ENCODE peak calls at places on chromosomes 3 and 15, in five cellular contexts. Q is GM12878, K is prostate gland, X is suprapubic skin, T is K562. C is an unnamed sample.

GRCh38 chr15:51319539-51319938 is 18.9 kb downstream of the CYP19A1 start:
- DNase-seq in T (no peak), Q (no peak), X (no peak), K (no peak), C (no peak)

GRCh38 chr3:139460096-139460495 is 16.2 kb downstream of the RBP2 start:
- DNase-seq in T (no peak), Q (no peak), K (no peak), X (no peak), C (no peak)

GRCh38 chr3:107987036-107987557 is 103.7 kb downstream of the CD47 start:
- DNase-seq in Q (no peak), T (no peak), X (peak), K (peak), C (no peak)

GRCh38 chr15:42088801-42089640 is 5.3 kb downstream of the PLA2G4D start:
- DNase-seq in K (no peak), Q (no peak), X (no peak), T (no peak), C (no peak)

GRCh38 chr3:52047295-52047960 is 8.9 kb downstream of the DUSP7 start:
- DNase-seq in X (no peak), Q (no peak), K (no peak), T (no peak), C (no peak)

GRCh38 chr15:94236638-94237037 is 5.3 kb downstream of the MCTP2 start:
- DNase-seq in X (no peak), K (no peak), T (no peak), Q (no peak), C (no peak)

GRCh38 chr3:930866-931265 is 162.0 kb upstream of the CNTN6 start:
- DNase-seq in T (no peak), X (no peak), Q (no peak), K (no peak), C (no peak)

GRCh38 chr15:98528056-98528725 is 120.1 kb upstream of the IGF1R start:
- DNase-seq in X (no peak), Q (no peak), T (no peak), K (no peak), C (no peak)

GRCh38 chr3:182795383-182795782 is 2.1 kb downstream of the ATP11B start:
- DNase-seq in K (peak), T (peak), X (no peak), Q (no peak), C (peak)

GRCh38 chr15:74816624-74817369 is 4.2 kb downstream of the LMAN1L start:
- DNase-seq in T (no peak), K (peak), Q (no peak), X (no peak), C (no peak)

GRCh38 chr3:67094769-67095168 is 96.7 kb downstream of the KBTBD8 start:
- DNase-seq in Q (no peak), X (no peak), K (peak), T (no peak), C (no peak)

GRCh38 chr3:14329116-14329830 is 73.1 kb upstream of the SLC6A6 start:
- DNase-seq in T (no peak), K (no peak), X (no peak), Q (no peak), C (no peak)

GRCh38 chr15:100094127-100094510 is 247.7 kb downstream of the ADAMTS17 start:
- DNase-seq in K (no peak), Q (no peak), T (no peak), X (no peak), C (no peak)

GRCh38 chr3:35832140-35832571 is 192.8 kb downstream of the ARPP21 start:
- DNase-seq in Q (no peak), T (no peak), X (no peak), K (no peak), C (no peak)

GRCh38 chr3:123194552-123194951 is 7.2 kb upstream of the SEC22A start:
- DNase-seq in Q (no peak), K (no peak), X (no peak), T (peak), C (no peak)

GRCh38 chr3:108662141-108662738 is 72.7 kb downstream of the DZIP3 start:
- DNase-seq in Q (peak), T (peak), X (no peak), K (peak), C (peak)

GRCh38 chr15:70569718-70570231 is 193.6 kb downstream of the UACA start:
- DNase-seq in K (no peak), T (no peak), Q (no peak), X (no peak), C (no peak)

GRCh38 chr3:2510746-2511145 is 412.1 kb downstream of the CNTN4 start:
- DNase-seq in T (no peak), X (no peak), Q (no peak), K (no peak), C (no peak)

GRCh38 chr3:170387952-170388351 is 30.4 kb downstream of the SKIL start:
- DNase-seq in K (no peak), X (no peak), T (no peak), Q (no peak), C (no peak)

GRCh38 chr3:50390523-50391177 is 31.3 kb upstream of the TMEM115 start:
- DNase-seq in T (peak), Q (no peak), K (peak), X (no peak), C (no peak)

GRCh38 chr3:194521514-194522260 is 34.9 kb upstream of the ATP13A3 start:
- DNase-seq in X (no peak), K (no peak), T (no peak), Q (no peak), C (no peak)

GRCh38 chr3:13045245-13045903 is 27.9 kb downstream of the IQSEC1 start:
- DNase-seq in K (no peak), X (no peak), Q (no peak), T (no peak), C (no peak)

GRCh38 chr15:45548753-45549520 is 26.4 kb upstream of the SLC30A4 start:
- DNase-seq in K (no peak), T (peak), X (no peak), Q (no peak), C (no peak)

GRCh38 chr15:81776961-81777360 is 268.9 kb downstream of the MEX3B start:
- DNase-seq in T (no peak), K (no peak), Q (no peak), X (peak), C (no peak)

GRCh38 chr3:179801263-179801662 is 148.4 kb downstream of the USP13 start:
- DNase-seq in T (no peak), X (no peak), Q (no peak), K (no peak), C (no peak)

GRCh38 chr3:4493008-4493930 is at the start of gene ITPR1:
- DNase-seq in K (peak), T (peak), Q (peak), X (peak), C (peak)

GRCh38 chr3:4493931-4494806 is 1.0 kb downstream of the ITPR1 start:
- DNase-seq in T (peak), Q (no peak), K (no peak), X (no peak), C (no peak)

GRCh38 chr3:4491873-4492239 is 1.3 kb upstream of the ITPR1 start:
- DNase-seq in Q (no peak), T (no peak), X (no peak), K (no peak), C (no peak)

GRCh38 chr3:4494807-4495200 is 1.7 kb downstream of the ITPR1 start:
- DNase-seq in K (no peak), T (peak), Q (no peak), X (no peak), C (no peak)

GRCh38 chr3:4492240-4493007 is 724 bp upstream of the ITPR1 start:
- DNase-seq in T (peak), K (peak), X (peak), Q (no peak), C (no peak)
- TF ChIP-seq POLR2AphosphoS5 in T (no peak), K (peak), X (no peak), Q (no peak), C (no peak)

DNA sequence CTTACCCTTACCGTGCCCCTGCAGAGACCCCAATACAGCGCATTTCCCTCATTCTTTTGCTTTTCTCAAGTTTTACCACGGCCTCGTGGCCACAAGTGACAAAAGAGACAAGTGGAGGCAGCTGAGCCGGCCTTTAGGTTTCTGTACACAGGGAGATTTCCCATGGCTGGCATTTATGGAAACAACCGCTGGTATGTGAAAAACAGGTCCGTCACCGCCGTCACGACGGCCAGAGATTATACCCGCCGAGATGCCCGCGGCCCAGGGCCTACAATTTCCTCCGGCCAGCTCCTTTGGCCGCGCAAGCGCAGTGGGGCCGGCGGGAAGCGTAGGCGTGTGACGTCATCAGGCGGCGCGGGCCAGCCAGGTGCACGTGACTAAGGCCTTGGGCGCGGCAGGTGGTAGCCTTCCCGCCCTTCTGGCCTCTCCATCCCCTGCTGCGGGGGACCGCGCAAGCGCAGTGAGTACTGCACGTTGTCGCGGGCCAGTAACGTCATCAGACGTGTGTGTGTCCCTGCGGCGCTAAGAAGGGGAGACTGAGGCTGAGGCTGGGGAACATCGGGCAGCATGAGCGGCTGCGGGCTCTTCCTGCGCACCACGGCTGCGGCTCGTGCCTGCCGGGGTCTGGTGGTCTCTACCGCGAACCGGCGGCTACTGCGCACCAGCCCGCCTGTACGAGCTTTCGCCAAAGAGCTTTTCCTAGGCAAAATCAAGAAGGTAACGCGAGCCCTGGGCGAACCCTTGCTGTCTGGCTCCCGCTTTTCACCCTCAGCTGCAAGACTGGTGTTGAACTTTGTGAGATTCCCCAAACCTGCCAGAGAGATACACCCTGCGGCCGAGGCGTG is at the start of gene ACAD9:
- DNase-seq in Q (peak), T (peak), K (peak), X (peak), C (peak)
- TF ChIP-seq POLR2A in Q (peak), T (peak), K (peak), X (no peak), C (peak)

DNA sequence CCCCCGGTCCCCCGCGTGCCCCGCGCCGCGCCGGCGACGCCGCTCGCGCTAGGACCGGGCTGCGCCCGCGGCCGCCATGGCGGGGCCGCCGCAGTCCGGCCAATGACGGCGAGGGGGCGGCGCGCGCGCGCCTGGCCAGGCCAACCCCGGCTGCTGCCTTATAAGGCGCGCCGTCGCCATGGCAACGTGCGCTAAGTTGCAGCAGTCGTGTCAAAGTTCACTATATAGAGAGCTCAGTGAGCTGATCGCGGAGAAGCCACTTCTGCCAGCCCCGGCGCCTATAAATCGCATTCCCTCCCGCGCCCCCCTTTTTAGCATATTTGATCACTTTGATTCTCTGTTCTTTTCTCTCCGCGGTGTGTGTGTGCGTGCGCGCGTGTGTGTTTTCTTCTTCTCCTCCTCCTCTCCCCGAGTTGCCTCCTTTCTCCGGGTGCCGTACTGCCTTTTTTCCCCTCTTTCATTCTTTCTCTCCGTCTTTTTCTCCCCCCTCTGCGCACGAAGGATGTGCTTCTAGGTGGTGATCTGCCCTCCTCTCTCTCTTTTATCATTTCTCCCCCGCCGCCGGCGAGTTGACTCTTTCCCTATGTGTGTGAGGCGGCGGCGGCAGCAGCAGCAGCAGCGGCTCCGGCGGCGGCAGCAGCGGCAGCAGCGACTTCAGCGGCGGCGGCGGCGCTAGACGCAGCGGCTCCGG is at the start of gene NR2F2:
- DNase-seq in Q (peak), K (peak), T (peak), X (peak), C (peak)
- TF ChIP-seq POLR2AphosphoS5 in Q (peak), K (peak), T (peak), X (no peak), C (no peak)

DNA sequence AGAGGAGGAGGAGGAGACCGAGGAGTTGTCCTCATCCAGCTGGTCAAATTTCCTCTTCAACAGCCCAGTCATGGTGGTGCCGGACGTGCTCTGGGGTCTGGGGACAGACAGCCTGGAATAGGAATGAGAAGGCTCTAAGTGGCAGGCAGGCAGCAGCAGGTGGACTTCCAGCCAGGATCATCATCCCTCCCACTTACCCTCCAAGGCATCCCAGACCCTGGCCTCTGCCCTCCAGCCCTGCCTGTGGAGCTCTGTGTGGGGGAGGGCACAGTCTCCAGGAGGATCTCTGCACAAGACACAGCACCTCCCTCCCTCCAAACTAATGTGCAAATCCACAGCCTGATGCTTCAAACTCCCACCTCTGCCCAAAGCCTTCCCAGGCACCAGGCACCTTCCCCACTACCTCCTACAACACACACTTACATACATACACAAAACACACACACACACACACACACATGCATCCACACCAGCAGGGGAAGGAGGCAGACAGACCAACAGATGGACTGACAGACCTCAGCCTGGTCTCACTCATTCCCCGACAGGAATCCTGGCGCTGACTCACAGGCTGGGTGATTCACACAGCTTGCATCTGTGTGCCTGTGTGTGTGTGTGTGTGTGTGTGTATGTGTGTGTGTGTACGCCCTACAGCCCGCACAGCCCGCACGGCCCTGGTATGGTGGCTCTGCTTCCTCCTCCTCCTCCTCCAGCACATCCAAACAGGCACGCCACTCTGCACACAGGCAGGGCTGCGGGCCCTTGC is 6.6 kb downstream of the CSRNP1 start:
- DNase-seq in X (peak), K (peak), Q (no peak), T (peak), C (no peak)
- TF ChIP-seq POLR2A in X (no peak), K (peak), Q (peak), T (no peak), C (no peak)

DNA sequence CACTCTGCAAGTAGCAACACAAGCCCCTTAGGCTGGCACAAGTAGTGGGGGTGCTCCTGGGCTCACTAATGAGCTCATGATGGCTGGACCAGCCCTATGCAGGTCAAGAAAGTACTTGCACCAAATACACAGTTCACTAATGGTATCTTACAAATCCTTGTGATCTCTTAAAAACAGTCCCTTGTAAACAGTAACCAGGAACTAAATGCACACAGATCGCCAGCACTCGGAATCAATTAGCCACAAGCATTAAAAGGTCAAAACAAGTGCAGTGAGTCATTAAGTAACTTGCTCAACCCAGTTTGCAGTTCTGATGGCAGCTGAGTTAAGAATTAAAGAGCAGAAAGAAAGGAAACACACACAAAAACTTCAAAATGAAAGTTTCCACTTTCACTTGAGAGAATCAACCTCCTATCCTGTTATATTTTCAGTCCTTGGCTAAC is 43.2 kb downstream of the ARHGEF3 start:
- DNase-seq in X (no peak), Q (peak), T (no peak), K (peak), C (no peak)
- TF ChIP-seq POLR2AphosphoS5 in X (peak), Q (no peak), T (no peak), K (peak), C (peak)

GRCh38 chr15:77276943-77277342 is 143.0 kb downstream of the PEAK1 start:
- DNase-seq in Q (no peak), K (no peak), T (no peak), X (no peak), C (no peak)

GRCh38 chr15:77276096-77276495 is 143.8 kb downstream of the PEAK1 start:
- DNase-seq in X (no peak), T (no peak), K (no peak), Q (no peak), C (no peak)
- TF ChIP-seq POLR2A in X (no peak), T (no peak), K (no peak), Q (no peak), C (no peak)